ENCODE peak calls at places on chromosomes 5 and 9, in six cellular contexts. N is left lung; Y is CD8-positive, alpha-beta memory T cell; E is H7; Q is naive thymus-derived CD4-positive, alpha-beta T cell; M is keratinocyte. H is an unnamed sample.

GRCh38 chr9:34179528-34180138 is 790 bp downstream of the UBAP1 start:
- DNase-seq in Y (no peak), M (no peak), N (no peak), Q (no peak), E (no peak), H (no peak)

GRCh38 chr5:179825655-179826182 is 5.0 kb downstream of the SQSTM1 start:
- DNase-seq in M (no peak), E (peak), N (no peak), Y (no peak), Q (no peak), H (no peak)

GRCh38 chr9:125829743-125830142 is 82.6 kb downstream of the PBX3 start:
- DNase-seq in M (no peak), Y (peak), E (no peak), Q (peak), N (no peak), H (peak)

GRCh38 chr5:67381240-67381875 is 184.8 kb upstream of the CD180 start:
- DNase-seq in E (no peak), Q (no peak), N (no peak), Y (no peak), M (no peak), H (no peak)

GRCh38 chr5:137754961-137755762 is 999 bp upstream of the HNRNPA0 start:
- DNase-seq in Q (no peak), M (no peak), Y (no peak), E (no peak), N (no peak), H (no peak)

GRCh38 chr9:134880484-134881312 is at the start of gene FCN2:
- DNase-seq in M (no peak), Q (no peak), Y (no peak), E (no peak), N (no peak), H (no peak)

GRCh38 chr9:113444736-113445135 is 18.8 kb upstream of the RGS3 start:
- DNase-seq in E (no peak), M (no peak), Q (no peak), Y (no peak), N (no peak), H (no peak)

GRCh38 chr9:94693485-94694191 is 32.9 kb upstream of the AOPEP start:
- DNase-seq in N (no peak), M (no peak), E (no peak), Y (no peak), Q (no peak), H (no peak)

GRCh38 chr5:83374547-83374946 is 97.0 kb upstream of the VCAN start:
- DNase-seq in M (no peak), N (no peak), Y (no peak), Q (no peak), E (no peak), H (no peak)

GRCh38 chr5:54758038-54758437 is 227.4 kb downstream of the ESM1 start:
- DNase-seq in E (no peak), Y (no peak), N (no peak), Q (no peak), M (no peak), H (no peak)

GRCh38 chr9:81083821-81084512 is 605.4 kb downstream of the TLE1 start:
- DNase-seq in Y (no peak), M (no peak), Q (no peak), N (no peak), E (no peak), H (no peak)

GRCh38 chr5:180126716-180127681 is 55.4 kb upstream of the RNF130 start:
- DNase-seq in M (no peak), Y (no peak), E (peak), Q (peak), N (no peak), H (no peak)

GRCh38 chr9:91458905-91459304 is 35.3 kb upstream of the NFIL3 start:
- DNase-seq in Q (no peak), N (no peak), Y (no peak), M (no peak), E (no peak), H (no peak)

GRCh38 chr5:39274388-39275085 is 55.2 kb upstream of the FYB1 start:
- DNase-seq in Q (peak), Y (no peak), N (no peak), E (no peak), M (no peak), H (peak)

GRCh38 chr9:126327016-126327749 is 554 bp downstream of the MVB12B start:
- DNase-seq in N (no peak), M (no peak), Y (peak), Q (peak), E (peak), H (no peak)

GRCh38 chr5:155699385-155699784 is 627.6 kb upstream of the SGCD start:
- DNase-seq in Y (no peak), N (no peak), Q (no peak), M (no peak), E (peak), H (no peak)

GRCh38 chr5:167307042-167307441 is 984.4 kb upstream of the WWC1 start:
- DNase-seq in M (no peak), Y (no peak), Q (no peak), E (no peak), N (no peak), H (no peak)

GRCh38 chr5:124740991-124741583 is 5.4 kb downstream of the ZNF608 start:
- DNase-seq in M (peak), E (no peak), Q (no peak), Y (no peak), N (no peak), H (no peak)

GRCh38 chr5:97528941-97529340 is 345.9 kb upstream of the RIOK2 start:
- DNase-seq in Q (no peak), N (no peak), Y (no peak), M (no peak), E (no peak), H (no peak)

GRCh38 chr5:143066556-143067281 is 296.5 kb downstream of the ARHGAP26 start:
- DNase-seq in Q (no peak), M (no peak), N (no peak), Y (no peak), E (peak), H (peak)

GRCh38 chr5:128083811-128084227 is 253 bp downstream of the SLC12A2 start:
- DNase-seq in N (no peak), Y (no peak), Q (no peak), E (no peak), M (no peak), H (no peak)

GRCh38 chr9:124038239-124038638 is 26.7 kb downstream of the LHX2 start:
- DNase-seq in E (peak), Q (no peak), M (no peak), N (no peak), Y (no peak), H (no peak)

GRCh38 chr9:124035001-124035650 is 23.6 kb downstream of the LHX2 start:
- DNase-seq in N (no peak), E (no peak), M (no peak), Q (no peak), Y (no peak), H (no peak)

GRCh38 chr9:124038790-124039633 is 27.4 kb downstream of the LHX2 start:
- DNase-seq in E (peak), M (no peak), Q (no peak), N (no peak), Y (no peak), H (no peak)

GRCh38 chr9:124037790-124038189 is 26.2 kb downstream of the LHX2 start:
- DNase-seq in Y (no peak), N (no peak), M (no peak), Q (no peak), E (peak), H (no peak)

GRCh38 chr9:124036578-124036977 is 25.0 kb downstream of the LHX2 start:
- DNase-seq in N (no peak), E (no peak), M (no peak), Y (no peak), Q (no peak), H (no peak)
- H3K4me3 ChIP-seq in N (no peak), E (no peak), M (no peak), Y (no peak), Q (no peak), H (no peak)

GRCh38 chr9:105437704-105438103 is 10.1 kb upstream of the FSD1L start:
- DNase-seq in Q (no peak), Y (no peak), E (no peak), N (no peak), M (no peak), H (no peak)
- H3K4me3 ChIP-seq in Q (no peak), Y (no peak), E (no peak), N (no peak), M (no peak), H (no peak)

DNA sequence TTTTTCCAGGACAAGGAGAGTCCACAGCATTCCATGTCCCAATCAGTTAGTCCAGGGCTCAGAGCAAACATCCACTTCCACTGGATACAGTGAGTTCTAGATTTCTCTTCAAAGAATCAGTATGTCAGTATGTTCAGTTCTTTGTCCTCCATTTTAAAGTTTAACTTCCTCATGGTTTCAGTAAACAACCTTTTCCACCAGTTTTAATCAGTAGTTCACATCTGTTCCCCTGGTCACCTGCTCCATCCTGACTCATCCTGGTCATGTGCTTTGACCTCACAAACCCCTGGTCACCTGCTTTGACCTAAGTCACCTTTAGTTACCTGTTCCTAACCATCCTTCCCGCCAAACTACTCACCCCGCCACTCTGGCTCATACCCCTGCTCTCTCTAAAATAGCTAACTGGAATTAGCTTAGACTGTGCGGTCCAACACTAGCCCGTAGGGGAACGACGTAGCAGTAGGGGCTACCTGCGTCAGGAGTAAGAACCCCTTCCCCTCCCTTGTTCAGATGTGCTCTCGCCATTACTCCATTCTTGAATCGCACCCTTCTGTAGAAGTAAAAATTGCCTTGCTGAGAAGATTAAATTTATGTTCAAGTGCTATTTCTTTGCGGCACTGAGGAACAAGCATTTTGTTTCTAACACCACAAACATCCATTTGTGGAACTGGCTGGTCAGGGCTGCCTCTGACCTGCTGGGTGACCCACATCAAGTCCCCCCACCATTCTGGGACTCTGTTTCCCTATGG is 5.5 kb downstream of the ENG start:
- DNase-seq in Q (no peak), M (no peak), E (no peak), Y (no peak), N (no peak), H (no peak)
- H3K4me3 ChIP-seq in Q (no peak), M (no peak), E (no peak), Y (no peak), N (peak), H (no peak)

GRCh38 chr5:102796014-102796413 is 40.9 kb downstream of the PAM start:
- DNase-seq in Q (no peak), M (no peak), E (no peak), Y (no peak), N (no peak), H (no peak)
- H3K4me3 ChIP-seq in Q (no peak), M (no peak), E (no peak), Y (no peak), N (no peak), H (no peak)

DNA sequence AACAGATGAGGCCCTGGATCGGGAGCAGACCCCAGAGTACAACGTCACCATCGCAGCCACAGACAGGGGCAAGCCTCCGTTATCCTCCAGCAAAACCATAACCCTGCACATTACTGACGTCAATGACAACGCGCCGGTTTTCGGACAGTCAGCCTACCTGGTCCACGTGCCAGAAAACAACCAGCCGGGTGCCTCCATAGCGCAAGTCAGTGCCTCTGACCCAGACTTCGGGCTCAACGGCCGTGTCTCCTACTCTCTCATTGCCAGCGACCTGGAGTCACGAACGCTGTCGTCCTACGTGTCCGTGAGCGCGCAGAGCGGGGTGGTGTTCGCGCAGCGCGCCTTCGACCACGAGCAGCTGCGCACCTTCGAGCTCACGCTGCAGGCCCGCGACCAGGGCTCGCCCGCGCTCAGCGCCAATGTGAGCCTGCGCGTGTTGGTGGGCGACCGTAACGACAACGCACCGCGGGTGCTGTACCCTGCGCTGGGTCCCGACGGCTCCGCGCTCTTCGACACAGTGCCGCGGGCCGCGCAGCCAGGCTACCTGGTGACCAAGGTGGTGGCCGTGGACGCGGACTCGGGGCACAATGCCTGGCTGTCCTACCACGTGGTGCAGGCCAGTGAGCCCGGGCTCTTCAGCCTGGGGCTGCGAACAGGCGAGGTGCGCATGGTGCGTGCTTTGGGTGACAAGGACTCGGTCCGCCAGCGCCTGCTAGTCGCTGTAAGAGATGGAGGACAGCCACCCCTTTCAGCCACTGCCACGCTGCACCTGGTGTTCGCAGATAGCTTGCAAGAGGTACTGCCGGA is 1.6 kb upstream of the PCDHGA11 start:
- DNase-seq in N (no peak), M (no peak), Q (no peak), Y (no peak), E (no peak), H (no peak)
- H3K4me3 ChIP-seq in N (no peak), M (no peak), Q (no peak), Y (no peak), E (no peak), H (no peak)

GRCh38 chr5:80653497-80653896 is 955 bp upstream of the MSH3 start:
- DNase-seq in M (no peak), Q (no peak), N (no peak), Y (no peak), E (no peak), H (no peak)
- H3K4me3 ChIP-seq in M (peak), Q (peak), N (peak), Y (peak), E (peak), H (peak)

GRCh38 chr5:2739360-2740050 is 12.0 kb downstream of the IRX2 start:
- DNase-seq in E (peak), M (no peak), Y (no peak), Q (no peak), N (no peak), H (no peak)

GRCh38 chr5:2740051-2740848 is 11.2 kb downstream of the IRX2 start:
- DNase-seq in Y (no peak), Q (no peak), N (no peak), M (no peak), E (peak), H (no peak)

GRCh38 chr5:2738156-2738699 is 13.2 kb downstream of the IRX2 start:
- DNase-seq in E (peak), Y (no peak), M (no peak), Q (no peak), N (no peak), H (no peak)

GRCh38 chr5:2737273-2738155 is 14.0 kb downstream of the IRX2 start:
- DNase-seq in N (no peak), M (no peak), Y (no peak), E (no peak), Q (no peak), H (no peak)

GRCh38 chr5:2738700-2739359 is 12.6 kb downstream of the IRX2 start:
- DNase-seq in Y (no peak), N (no peak), E (peak), M (no peak), Q (no peak), H (no peak)
- H3K4me3 ChIP-seq in Y (no peak), N (peak), E (peak), M (peak), Q (no peak), H (no peak)

DNA sequence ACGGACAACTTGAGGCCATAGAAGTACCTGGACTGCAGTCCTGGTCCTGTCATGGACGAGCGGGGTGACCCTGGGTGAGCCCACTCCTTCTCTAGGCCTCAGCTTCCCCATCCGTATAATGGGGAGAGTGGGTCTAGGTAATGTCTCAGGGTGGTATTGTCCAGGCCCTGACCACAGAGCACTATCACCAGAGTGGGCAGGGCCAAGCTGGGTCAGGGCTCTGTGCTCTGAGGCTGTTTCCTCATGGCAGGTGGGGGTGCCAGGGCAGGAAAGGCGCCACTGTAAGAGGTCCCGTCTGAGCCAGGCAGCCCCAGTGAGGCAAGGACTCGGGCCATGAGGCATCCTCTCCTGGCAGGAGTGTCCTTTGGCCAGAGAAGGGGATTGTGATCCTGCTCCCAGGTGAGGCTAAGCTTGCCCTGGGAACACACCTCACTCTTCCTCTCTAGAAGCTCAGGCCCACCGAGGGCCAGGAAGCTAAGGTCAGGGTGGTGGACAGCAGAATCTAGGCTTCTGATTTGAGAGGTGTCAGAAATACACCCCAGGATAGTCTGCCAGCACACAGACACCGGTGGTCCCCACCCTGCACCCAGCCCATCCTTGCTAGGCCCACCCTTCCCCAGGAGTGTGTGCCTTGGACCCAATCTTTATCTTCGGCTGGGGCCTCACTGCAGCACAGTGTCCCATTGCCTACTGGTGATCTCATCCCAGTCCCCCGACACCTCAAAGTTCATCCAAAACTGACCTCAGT is 1.5 kb upstream of the MYOZ3 start:
- DNase-seq in Q (no peak), N (no peak), M (no peak), E (no peak), Y (no peak), H (no peak)
- H3K4me3 ChIP-seq in Q (no peak), N (no peak), M (no peak), E (no peak), Y (no peak), H (no peak)

GRCh38 chr5:139897342-139897741 is 101.7 kb downstream of the PSD2 start:
- DNase-seq in E (no peak), Y (no peak), Q (no peak), N (no peak), M (no peak), H (no peak)
- H3K4me3 ChIP-seq in E (no peak), Y (no peak), Q (no peak), N (no peak), M (no peak), H (no peak)

H was measured in Jurkat, Clone E6-1.